ENCODE peak calls at places on chromosomes 7 and 10, in nine cellular contexts. S is fibroblast of the aortic adventitia; R is astrocyte of the spinal cord; V is NCI-H2029; Z is pancreas; I is PC-9; Y is CD4-positive, alpha-beta T cell; E is GM12892; T is AG04449. J is an unnamed sample.

GRCh38 chr7:26367219-26367711 is 75.6 kb downstream of the SNX10 start:
- DNase-seq in S (no peak), V (no peak), T (no peak), I (no peak), R (no peak), Y (no peak), Z (no peak), E (no peak), J (no peak)

GRCh38 chr10:86067436-86068050 is 299.1 kb downstream of the GRID1 start:
- DNase-seq in Y (no peak), I (no peak), E (no peak), V (no peak), S (no peak), T (no peak), R (no peak), Z (no peak), J (no peak)

GRCh38 chr7:81676813-81677212 is 93.0 kb downstream of the HGF start:
- DNase-seq in E (no peak), S (peak; percentile 39), Z (no peak), T (no peak), Y (no peak), R (peak; percentile 66), I (no peak), V (no peak), J (no peak)

GRCh38 chr10:99781734-99782429 is 558 bp upstream of the ABCC2 start:
- DNase-seq in Z (no peak), R (no peak), T (no peak), E (no peak), S (no peak), Y (no peak), I (no peak), V (no peak), J (no peak)

GRCh38 chr10:17212802-17213204 is 11.3 kb upstream of the TRDMT1 start:
- DNase-seq in E (no peak), I (no peak), S (no peak), T (no peak), R (no peak), V (no peak), Z (no peak), Y (no peak), J (no peak)

GRCh38 chr7:55523366-55523765 is 48.9 kb downstream of the VOPP1 start:
- DNase-seq in I (no peak), V (no peak), R (no peak), T (no peak), Z (no peak), Y (no peak), S (peak; percentile 38), E (no peak), J (no peak)

GRCh38 chr10:14389981-14390590 is 59.4 kb upstream of the FRMD4A start:
- DNase-seq in I (no peak), S (no peak), T (no peak), V (no peak), R (no peak), Y (no peak), Z (no peak), E (no peak), J (no peak)

GRCh38 chr7:130228840-130229239 is 21.2 kb downstream of the SSMEM1 start:
- DNase-seq in V (no peak), I (no peak), R (no peak), Y (no peak), T (no peak), E (no peak), S (no peak), Z (no peak), J (no peak)

GRCh38 chr7:126483972-126484371 is 768.8 kb downstream of the GRM8 start:
- DNase-seq in Y (no peak), T (no peak), Z (no peak), E (no peak), S (no peak), V (no peak), R (no peak), I (no peak), J (no peak)

GRCh38 chr7:115748123-115748738 is 282.3 kb downstream of the TFEC start:
- DNase-seq in R (peak; percentile 3), T (no peak), S (peak; percentile 26), V (no peak), E (no peak), Y (no peak), I (no peak), Z (no peak), J (no peak)

GRCh38 chr10:34403512-34403911 is 411.6 kb downstream of the PARD3 start:
- DNase-seq in Z (no peak), S (peak; percentile 53), R (peak; percentile 48), E (no peak), I (no peak), V (no peak), T (peak; percentile 29), Y (no peak), J (no peak)

GRCh38 chr10:30783939-30784500 is 154.5 kb upstream of the LYZL2 start:
- DNase-seq in E (peak; percentile 78), S (peak; percentile 95), Y (peak; percentile 80), Z (peak; percentile 88), R (peak; percentile 93), V (peak; percentile 10), T (peak; percentile 59), I (no peak), J (peak; percentile 77)

GRCh38 chr7:24825931-24826661 is 68.8 kb upstream of the GSDME start:
- DNase-seq in T (no peak), R (peak; percentile 84), S (peak; percentile 60), I (peak; percentile 98), Y (no peak), E (no peak), Z (no peak), V (no peak), J (no peak)

GRCh38 chr7:48610705-48611104 is 313.6 kb upstream of the CDC14C start:
- DNase-seq in I (no peak), S (no peak), Z (no peak), R (no peak), T (no peak), Y (no peak), E (no peak), V (no peak), J (no peak)

GRCh38 chr7:51315393-51316261 is 982 bp downstream of the COBL start:
- DNase-seq in R (peak; percentile 8), V (no peak), T (no peak), Z (peak; percentile 81), S (no peak), Y (no peak), E (no peak), I (peak; percentile 98), J (no peak)

GRCh38 chr7:83876593-83876992 is 227.7 kb upstream of the SEMA3E start:
- DNase-seq in Z (no peak), Y (no peak), R (peak; percentile 59), E (no peak), V (no peak), S (peak; percentile 53), I (no peak), T (peak; percentile 26), J (no peak)

GRCh38 chr7:18772567-18772965 is 277.0 kb downstream of the HDAC9 start:
- DNase-seq in Z (no peak), Y (no peak), R (no peak), V (no peak), T (no peak), I (no peak), S (no peak), E (no peak), J (no peak)

GRCh38 chr10:74924251-74924954 is 98.0 kb downstream of the KAT6B start:
- DNase-seq in Y (no peak), R (peak; percentile 89), E (no peak), I (peak; percentile 94), V (no peak), T (peak; percentile 77), S (peak; percentile 95), Z (no peak), J (no peak)

GRCh38 chr10:8502611-8503010 is 448.1 kb downstream of the GATA3 start:
- DNase-seq in I (no peak), Z (no peak), S (no peak), T (no peak), E (no peak), Y (no peak), R (no peak), V (no peak), J (no peak)

GRCh38 chr7:66353547-66353946 is 148.4 kb downstream of the TPST1 start:
- DNase-seq in V (no peak), R (no peak), I (no peak), T (no peak), E (no peak), Z (no peak), S (peak; percentile 80), Y (no peak), J (no peak)

GRCh38 chr7:156540619-156541165 is 99.9 kb upstream of the RNF32 start:
- DNase-seq in Y (no peak), V (no peak), I (no peak), E (no peak), T (no peak), Z (no peak), R (no peak), S (no peak), J (no peak)

GRCh38 chr10:108901766-108902365 is 1021.4 kb downstream of the XPNPEP1 start:
- DNase-seq in E (no peak), V (no peak), I (no peak), T (no peak), R (no peak), Y (no peak), Z (no peak), S (no peak), J (no peak)

GRCh38 chr7:10998984-10999757 is 25.5 kb downstream of the PHF14 start:
- DNase-seq in V (no peak), R (no peak), T (no peak), Y (no peak), E (no peak), Z (no peak), S (no peak), I (no peak), J (no peak)

GRCh38 chr10:24008164-24009066 is 200.5 kb upstream of the KIAA1217 start:
- DNase-seq in Z (no peak), Y (no peak), E (no peak), V (no peak), R (peak; percentile 87), I (no peak), S (peak; percentile 52), T (peak; percentile 1), J (no peak)

GRCh38 chr7:128833148-128833938 is 3.1 kb downstream of the FLNC start:
- DNase-seq in I (no peak), S (peak; percentile 95), V (no peak), T (no peak), Y (no peak), E (peak; percentile 29), R (peak; percentile 95), Z (peak; percentile 48), J (no peak)

GRCh38 chr7:158864833-158865232 is 8.5 kb downstream of the DYNC2I1 start:
- DNase-seq in Z (no peak), Y (no peak), I (no peak), T (no peak), S (no peak), R (no peak), E (no peak), V (no peak), J (no peak)

J was measured in activated CD4-positive, CD25-positive, alpha-beta regulatory T cell treated with anti-CD3 and anti-CD28 coated beads, Interleukin-2, amount 50 U/mL, for 72 hours.